ENCODE peak calls at places on chromosome 21, in seven cellular contexts. J is neuronal stem cell, Z is H9, E is mesendoderm, W is mesenchymal stem cell, H is H1, X is trophoblast cell. K is an unnamed sample. For H3K4me1, the result is how much of the 10 kb centered on the place peaks cover.

GRCh38 chr21:32308696-32309095 is 10.0 kb downstream of the MRAP start:
- DNase-seq in J (no peak), Z (no peak), E (no peak), W (no peak), H (no peak), X (no peak), K (no peak)

GRCh38 chr21:35232545-35233176 is 183.6 kb upstream of the RUNX1 start:
- DNase-seq in J (no peak), Z (no peak), E (peak), W (peak), H (no peak), X (peak), K (peak)

GRCh38 chr21:34510148-34511142 is 1.6 kb downstream of the KCNE1 start:
- DNase-seq in J (peak), Z (peak), E (peak), W (peak), H (peak), X (peak), K (peak)

GRCh38 chr21:31213787-31214186 is 130.3 kb downstream of the TIAM1 start:
- DNase-seq in J (no peak), Z (no peak), E (no peak), W (no peak), H (no peak), X (no peak), K (no peak)

GRCh38 chr21:28018741-28019669 is 973.7 kb downstream of the LTN1 start:
- DNase-seq in J (no peak), Z (peak), E (no peak), W (no peak), H (no peak), X (no peak), K (peak)

GRCh38 chr21:30340714-30341573 is 3.5 kb upstream of the KRTAP27-1 start:
- DNase-seq in J (peak), Z (peak), E (peak), W (peak), H (no peak), X (peak), K (peak)

GRCh38 chr21:26072891-26073615 is 97.5 kb downstream of the APP start:
- DNase-seq in J (no peak), Z (no peak), E (no peak), W (peak), H (no peak), X (peak), K (peak)

GRCh38 chr21:32140212-32141008 is 138.4 kb downstream of the MIS18A start:
- DNase-seq in J (no peak), Z (no peak), E (no peak), W (no peak), H (no peak), X (no peak), K (no peak)

GRCh38 chr21:27173052-27173451 is 206.2 kb upstream of the ADAMTS5 start:
- DNase-seq in J (no peak), Z (no peak), E (no peak), W (no peak), H (no peak), X (no peak), K (no peak)

GRCh38 chr21:21715286-21715969 is 717.2 kb downstream of the NCAM2 start:
- DNase-seq in J (no peak), Z (no peak), E (peak), W (peak), H (no peak), X (no peak), K (peak)

GRCh38 chr21:30337644-30338170 is at the start of gene KRTAP27-1:
- DNase-seq in J (no peak), Z (no peak), E (no peak), W (no peak), H (no peak), X (no peak), K (no peak)

GRCh38 chr21:29938968-29939858 is 583 bp downstream of the GRIK1 start:
- DNase-seq in J (peak), Z (peak), E (peak), W (no peak), H (no peak), X (no peak), K (no peak)

GRCh38 chr21:33121715-33122475 is 52.0 kb downstream of the OLIG1 start:
- DNase-seq in J (peak), Z (peak), E (peak), W (peak), H (no peak), X (no peak), K (peak)

DNA sequence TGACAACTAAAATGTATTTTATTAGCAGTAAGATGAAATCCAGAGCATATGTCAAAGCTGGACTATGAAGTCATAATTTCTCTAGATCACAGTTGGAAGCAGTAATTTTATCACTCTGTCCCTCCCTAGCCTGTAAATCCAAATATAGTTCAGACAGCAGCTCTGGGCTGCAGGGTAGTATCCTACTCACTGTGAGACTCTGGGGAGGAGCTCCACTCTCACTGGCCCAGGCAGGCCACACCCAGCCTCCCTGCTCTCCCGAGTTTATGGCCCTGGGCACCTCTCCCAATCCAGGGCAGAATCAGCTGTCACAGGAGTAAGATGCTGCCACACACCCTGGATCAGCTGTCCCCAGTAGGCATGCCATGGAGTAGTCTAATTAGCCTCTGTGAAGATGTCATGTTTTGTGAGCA is 131.1 kb downstream of the HLCS start:
- DNase-seq in J (no peak), Z (no peak), E (no peak), W (no peak), H (no peak), X (no peak), K (no peak)
- H3K18ac ChIP-seq in J (peak), Z (no peak), E (no peak), W (no peak), H (no peak), X (no peak), K (no peak)

DNA sequence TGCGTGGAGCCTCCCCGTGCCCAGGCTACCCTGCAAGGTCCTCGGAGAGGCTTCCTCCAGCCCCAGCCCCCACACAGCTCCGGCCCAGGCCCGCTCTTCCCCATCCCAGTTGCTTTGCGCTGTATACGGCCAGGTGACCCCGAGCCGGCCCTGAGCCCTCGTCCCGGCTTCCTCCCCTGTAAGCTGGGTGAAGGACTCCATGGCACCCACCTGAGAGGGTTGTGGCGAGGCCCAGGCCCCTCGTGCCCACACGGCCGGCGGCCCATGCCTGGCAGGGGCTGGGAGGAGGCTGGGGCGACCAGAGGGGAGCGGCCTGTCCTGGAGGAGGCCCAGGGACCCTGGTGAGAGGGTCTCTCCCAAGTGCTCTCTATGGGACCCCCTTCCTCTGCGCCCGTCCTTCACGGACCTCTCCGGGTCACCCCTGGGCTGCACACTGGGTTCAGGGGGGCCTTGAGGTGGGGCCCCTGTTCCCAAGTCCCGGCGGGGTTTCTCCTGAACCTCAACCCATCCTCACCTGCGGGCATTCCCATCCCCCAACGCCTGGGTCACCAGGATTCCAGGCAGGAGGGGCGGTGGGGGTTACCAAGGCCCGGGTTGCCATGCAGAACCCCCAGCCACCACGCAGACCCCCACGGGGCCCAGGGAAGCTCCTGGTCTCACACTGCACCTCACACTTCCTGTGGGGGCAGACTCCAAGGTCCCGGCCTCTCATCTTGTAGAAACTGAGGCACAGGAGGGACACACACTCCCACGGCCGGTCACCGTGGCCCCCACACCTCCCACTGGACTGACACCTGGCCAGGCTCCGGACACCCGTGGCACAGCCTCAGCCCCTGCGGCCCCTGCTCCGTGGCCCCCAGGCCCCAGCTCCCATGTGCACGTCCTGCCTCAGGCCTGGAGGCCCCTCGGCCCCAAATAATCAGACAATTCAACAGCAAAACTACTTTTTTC is 25.3 kb downstream of the COL6A1 start:
- DNase-seq in J (no peak), Z (peak), E (no peak), W (no peak), H (no peak), X (no peak), K (no peak)
- H2AK5ac ChIP-seq in J (peak), Z (no peak), E (no peak), W (no peak), H (no peak), X (no peak), K (peak)

GRCh38 chr21:43808367-43808766 is 19.0 kb downstream of the RRP1 start:
- DNase-seq in J (no peak), Z (no peak), E (no peak), W (no peak), H (no peak), X (no peak), K (no peak)
- H3K4me1 ChIP-seq in J (under half), Z (under half), E (under half), W (under half), H (under half), X (under half), K (under half)

DNA sequence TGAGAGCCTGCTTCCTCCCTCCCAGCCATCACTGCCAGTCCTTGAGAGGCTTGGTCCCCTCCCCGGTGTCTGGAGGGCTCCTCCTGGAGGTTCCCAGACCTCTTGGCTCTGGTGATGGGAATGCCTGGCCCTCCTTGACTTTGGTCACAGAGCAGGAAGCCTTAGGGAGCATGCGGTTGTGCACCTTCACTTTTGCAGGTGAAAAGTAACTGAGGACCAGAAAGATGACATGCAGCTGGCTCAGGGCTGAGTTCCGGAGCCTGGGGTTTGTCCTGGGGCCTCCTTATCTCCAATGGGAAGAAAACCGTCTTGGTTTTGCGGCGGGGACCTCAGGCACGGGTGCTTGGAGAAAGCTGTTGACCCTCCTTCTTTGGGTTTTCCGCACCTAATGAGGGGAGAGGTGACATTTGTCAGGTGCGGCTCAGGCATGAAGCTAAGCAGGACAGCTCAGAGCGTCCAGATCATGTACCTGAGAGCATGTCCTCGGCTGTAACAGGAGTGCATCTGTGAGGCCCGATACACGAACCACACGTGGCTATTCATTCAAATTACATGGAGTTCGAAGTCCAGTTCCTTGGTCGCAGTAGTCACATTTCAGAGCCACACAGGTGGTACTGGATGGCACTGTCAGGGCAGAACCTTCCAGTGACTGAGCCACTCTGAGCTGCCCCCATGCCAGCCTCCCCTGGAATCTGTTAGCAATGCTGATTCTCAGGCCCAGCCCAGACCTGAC is 608 bp upstream of the MX2 start:
- DNase-seq in J (no peak), Z (no peak), E (no peak), W (no peak), H (no peak), X (peak), K (no peak)
- H3K18ac ChIP-seq in J (no peak), Z (no peak), E (no peak), W (no peak), H (no peak), X (no peak), K (no peak)

DNA sequence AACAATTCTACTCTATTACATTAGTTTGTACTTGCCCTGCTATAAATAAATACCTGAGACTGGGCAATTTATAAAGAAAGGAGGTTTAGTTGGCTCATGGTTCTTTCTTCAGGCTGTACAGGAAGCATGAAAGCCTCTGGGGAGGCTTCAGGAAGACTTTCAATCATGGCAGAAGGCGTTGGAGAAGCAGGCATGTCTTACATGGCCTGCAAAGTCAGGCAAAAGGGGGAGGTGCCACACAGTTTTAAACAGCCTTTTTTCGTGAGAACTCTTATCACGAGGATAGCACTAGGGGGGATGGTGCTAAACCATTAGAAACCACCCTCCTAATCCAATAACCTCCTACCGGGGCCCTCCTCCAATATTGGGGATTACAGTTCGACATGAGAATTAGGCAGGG is 102.9 kb downstream of the DYRK1A start:
- DNase-seq in J (no peak), Z (no peak), E (no peak), W (no peak), H (no peak), X (no peak), K (no peak)
- H2AK5ac ChIP-seq in J (no peak), Z (no peak), E (no peak), W (no peak), H (no peak), X (no peak), K (no peak)

DNA sequence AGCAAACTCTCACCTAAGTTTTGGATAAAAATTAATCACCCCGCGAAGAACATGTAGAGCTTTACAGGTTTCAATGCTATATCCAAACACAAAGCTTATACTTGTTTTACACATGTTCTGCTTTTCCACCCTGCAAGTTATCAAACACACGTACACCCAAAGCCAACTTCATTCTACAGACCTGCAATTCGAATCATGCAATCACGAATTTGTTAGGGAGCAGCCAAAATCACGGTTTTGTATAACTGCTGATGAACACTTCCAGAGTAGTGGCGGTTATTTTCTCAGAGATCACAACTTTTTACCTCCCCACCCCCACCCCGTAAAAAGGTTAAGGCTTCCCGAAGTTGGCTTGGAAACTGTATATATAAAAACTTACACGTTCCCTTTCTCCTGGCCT is 1.4 kb downstream of the HMGN1 start:
- DNase-seq in J (no peak), Z (no peak), E (no peak), W (no peak), H (no peak), X (no peak), K (no peak)
- H3K4me1 ChIP-seq in J (under half), Z (under half), E (under half), W (under half), H (under half), X (under half), K (under half)

GRCh38 chr21:16741228-16741665 is 771.6 kb upstream of the CXADR start:
- DNase-seq in J (no peak), Z (no peak), E (no peak), W (peak), H (no peak), X (no peak), K (no peak)
- H3K18ac ChIP-seq in J (no peak), Z (no peak), E (no peak), W (no peak), H (no peak), X (no peak), K (no peak)

K was measured in IMR-90.